ENCODE peak calls at places on chromosome 21, in five cellular contexts. N, S, A, X and K are unnamed samples. For H3K36me3, the result is how much of the 10 kb centered on the place peaks cover.

GRCh38 chr21:36422279-36423098 is 37.3 kb downstream of the CHAF1B start:
- DNase-seq in S (peak), N (peak), X (no peak), A (no peak), K (peak)

GRCh38 chr21:37149411-37149810 is 76.4 kb downstream of the TTC3 start:
- DNase-seq in N (no peak), A (no peak), S (no peak), X (no peak), K (no peak)

GRCh38 chr21:37380349-37381323 is 14.1 kb downstream of the DYRK1A start:
- DNase-seq in N (no peak), S (peak), A (no peak), X (no peak), K (peak)

GRCh38 chr21:36210779-36211659 is 54.4 kb downstream of the DOP1B start:
- DNase-seq in S (no peak), A (no peak), X (no peak), N (no peak), K (no peak)

GRCh38 chr21:28337319-28337718 is 655.4 kb downstream of the LTN1 start:
- DNase-seq in N (peak), X (no peak), A (no peak), S (no peak), K (no peak)

GRCh38 chr21:27636671-27637070 is 669.8 kb upstream of the ADAMTS5 start:
- DNase-seq in X (no peak), A (no peak), S (no peak), N (no peak), K (no peak)

GRCh38 chr21:27403011-27403410 is 436.1 kb upstream of the ADAMTS5 start:
- DNase-seq in X (no peak), S (no peak), N (no peak), A (no peak), K (no peak)

GRCh38 chr21:36321325-36322082 is 1.5 kb downstream of the MORC3 start:
- DNase-seq in A (no peak), N (peak), X (no peak), S (peak), K (peak)

GRCh38 chr21:37195078-37195477 is 72.1 kb downstream of the VPS26C start:
- DNase-seq in X (no peak), S (no peak), A (no peak), N (no peak), K (no peak)

DNA sequence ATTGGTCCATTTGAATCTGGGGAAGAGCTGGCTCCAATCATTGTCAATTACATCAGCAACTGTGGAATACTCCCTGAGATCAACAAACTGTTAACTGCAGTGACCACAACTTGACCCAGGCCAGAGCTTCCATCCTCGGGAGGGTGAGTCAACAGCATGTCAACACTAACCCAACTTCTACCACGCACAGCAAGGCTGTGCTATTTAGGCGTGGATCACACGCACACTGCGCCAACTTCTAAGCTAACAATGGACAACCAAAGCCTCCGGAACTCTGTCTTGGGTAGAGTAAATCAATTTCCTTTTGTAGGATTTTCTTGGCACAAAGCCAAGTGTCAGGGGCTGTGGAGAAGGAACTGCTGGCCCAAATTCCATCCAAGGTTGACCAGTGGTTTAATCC is 30.4 kb downstream of the APP start:
- DNase-seq in X (peak), A (no peak), N (peak), S (no peak), K (peak)
- H3K4me3 ChIP-seq in X (no peak), A (no peak), N (no peak), S (no peak), K (no peak)

GRCh38 chr21:33561373-33561772 is 18.5 kb downstream of the SON start:
- DNase-seq in N (no peak), A (no peak), S (no peak), X (no peak), K (no peak)
- H3K36me3 ChIP-seq in N (under half), A (under half), S (under half), X (under half), K (under half)

GRCh38 chr21:34640858-34641257 is 25.9 kb upstream of the RCAN1 start:
- DNase-seq in X (no peak), A (no peak), S (no peak), N (no peak), K (no peak)
- H3K4me3 ChIP-seq in X (no peak), A (no peak), S (no peak), N (no peak), K (no peak)

GRCh38 chr21:45498646-45499000 is 43.6 kb downstream of the SLC19A1 start:
- DNase-seq in S (no peak), A (no peak), X (no peak), N (no peak), K (no peak)
- H3K36me3 ChIP-seq in S (under half), A (under half), X (under half), N (under half), K (under half)

GRCh38 chr21:35026153-35026499 is 23.0 kb downstream of the RUNX1 start:
- DNase-seq in S (no peak), A (no peak), X (no peak), N (no peak), K (no peak)
- H3K4me3 ChIP-seq in S (no peak), A (no peak), X (no peak), N (no peak), K (no peak)

GRCh38 chr21:39196310-39196709 is 13.1 kb upstream of the PSMG1 start:
- DNase-seq in A (no peak), X (no peak), N (no peak), S (no peak), K (no peak)

GRCh38 chr21:39197448-39197847 is 14.2 kb upstream of the PSMG1 start:
- DNase-seq in S (no peak), X (no peak), A (no peak), N (no peak), K (no peak)

GRCh38 chr21:39193380-39193779 is 10.1 kb upstream of the PSMG1 start:
- DNase-seq in X (no peak), N (no peak), A (no peak), S (no peak), K (no peak)

DNA sequence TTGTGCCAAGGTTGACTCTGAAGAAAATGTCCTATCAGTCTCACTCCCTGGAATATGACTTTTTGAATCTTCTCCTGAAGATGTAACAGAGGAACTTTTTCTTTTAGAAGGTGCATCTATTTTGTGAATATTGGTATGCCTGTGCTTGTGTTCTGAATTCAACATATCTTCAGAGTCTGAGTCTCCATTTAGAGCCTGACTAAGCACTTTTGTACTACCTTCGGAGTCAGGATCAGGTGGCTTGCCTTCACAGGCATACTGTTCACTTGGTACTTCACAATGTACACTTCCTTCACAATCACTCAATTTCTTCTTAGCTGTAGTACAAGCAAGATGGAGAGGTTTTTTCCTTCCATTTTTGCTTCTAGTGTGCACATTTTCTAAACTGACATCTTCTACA is 13.6 kb upstream of the PSMG1 start:
- DNase-seq in A (no peak), N (no peak), S (no peak), X (no peak), K (no peak)
- H3K36me3 ChIP-seq in A (under half), N (under half), S (under half), X (under half), K (under half)

GRCh38 chr21:17002628-17003027 is 510.2 kb upstream of the CXADR start:
- DNase-seq in X (no peak), N (no peak), S (no peak), A (no peak), K (no peak)

GRCh38 chr21:17003221-17003620 is 509.6 kb upstream of the CXADR start:
- DNase-seq in S (no peak), X (no peak), N (no peak), A (no peak), K (no peak)

DNA sequence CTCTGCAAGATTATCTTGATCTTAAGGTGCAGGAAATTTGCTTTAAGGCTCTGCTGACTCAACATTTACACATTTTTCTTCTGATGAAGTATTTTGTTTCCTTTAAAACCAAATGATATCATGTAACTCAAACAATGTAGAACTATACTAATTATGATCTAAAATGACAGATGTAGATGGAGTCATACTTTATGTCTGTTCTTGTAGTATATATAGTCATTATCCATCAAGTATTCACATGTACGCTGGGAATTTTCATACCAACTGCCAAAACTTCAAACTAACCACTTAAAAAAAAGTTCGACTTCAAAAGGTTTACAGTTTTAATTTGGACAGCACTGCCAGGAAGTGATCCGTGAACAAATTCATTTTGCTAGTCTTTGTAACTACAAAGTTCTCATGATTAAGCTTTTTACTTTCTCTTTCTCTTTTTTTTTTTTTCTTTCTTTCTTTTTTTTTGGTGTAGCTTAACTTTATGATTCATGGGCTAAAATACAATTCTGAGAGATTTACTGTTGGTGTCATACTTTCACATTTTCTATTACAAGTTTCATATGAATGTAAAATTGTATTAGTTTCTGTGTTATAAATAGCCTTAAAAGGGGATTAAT is 509.0 kb upstream of the CXADR start:
- DNase-seq in X (no peak), S (no peak), N (no peak), A (no peak), K (no peak)
- H3K4me3 ChIP-seq in X (no peak), S (no peak), N (no peak), A (peak), K (no peak)

GRCh38 chr21:43687566-43688395 is 28.4 kb downstream of the RRP1B start:
- DNase-seq in X (no peak), N (no peak), S (peak), A (no peak), K (no peak)
- H3K36me3 ChIP-seq in X (under half), N (under half), S (half or more), A (under half), K (under half)